ENCODE peak calls at places on chromosomes 11 and 22, in five cellular contexts. G is ovary, E is hypothalamus, C is NCI-H345, V is smooth muscle cell of the brain vasculature. U is an unnamed sample.

GRCh38 chr22:23530106-23530505 is 50.0 kb downstream of the IGLL1 start:
- DNase-seq in G (no peak), E (no peak), C (no peak), V (no peak), U (no peak)

GRCh38 chr11:94417386-94417987 is 16.3 kb upstream of the GPR83 start:
- DNase-seq in G (no peak), E (peak), C (peak), V (peak), U (peak)

GRCh38 chr11:127632971-127633680 is 632.6 kb upstream of the KIRREL3 start:
- DNase-seq in G (no peak), E (no peak), C (no peak), V (no peak), U (no peak)

GRCh38 chr11:12174145-12175143 is 64.1 kb downstream of the MICAL2 start:
- DNase-seq in G (no peak), E (no peak), C (no peak), V (no peak), U (no peak)

GRCh38 chr11:60866911-60867870 is at the start of gene ZP1:
- DNase-seq in G (no peak), E (no peak), C (peak), V (no peak), U (peak)

GRCh38 chr22:39933741-39934140 is 26.5 kb upstream of the TMA7B start:
- DNase-seq in G (no peak), E (no peak), C (no peak), V (no peak), U (no peak)

GRCh38 chr11:61732705-61733104 is 19.7 kb upstream of the MYRF start:
- DNase-seq in G (no peak), E (no peak), C (no peak), V (no peak), U (no peak)

GRCh38 chr11:64234840-64235379 is 526 bp downstream of the VEGFB start:
- DNase-seq in G (no peak), E (no peak), C (peak), V (no peak), U (peak)

GRCh38 chr11:99020324-99021225 is at the start of gene CNTN5:
- DNase-seq in G (no peak), E (peak), C (peak), V (no peak), U (no peak)

GRCh38 chr11:121416909-121417567 is 35.1 kb upstream of the SORL1 start:
- DNase-seq in G (peak), E (peak), C (no peak), V (peak), U (no peak)

GRCh38 chr11:78194490-78194889 is 5.8 kb downstream of the USP35 start:
- DNase-seq in G (no peak), E (no peak), C (no peak), V (no peak), U (no peak)

GRCh38 chr11:106468091-106468490 is 390.6 kb downstream of the AASDHPPT start:
- DNase-seq in G (no peak), E (no peak), C (no peak), V (no peak), U (no peak)

GRCh38 chr22:22730655-22731373 is 86.4 kb downstream of the GGTLC2 start:
- DNase-seq in G (peak), E (no peak), C (no peak), V (no peak), U (no peak)

GRCh38 chr11:120563698-120564572 is 52.4 kb downstream of the GRIK4 start:
- DNase-seq in G (peak), E (peak), C (peak), V (no peak), U (peak)

GRCh38 chr11:10305262-10305963 is 540 bp downstream of the ADM start:
- DNase-seq in G (peak), E (peak), C (peak), V (no peak), U (peak)